ENCODE peak calls at places on chromosomes 3 and 15, in six cellular contexts. X is colonic mucosa, D is left ventricle myocardium inferior, O is tibial nerve, U is pancreas, R is IMR-90. F is an unnamed sample. For H3K4me1 and H3K27me3, the result is how much of the 10 kb centered on the place peaks cover.

GRCh38 chr3:29514170-29514569 is 233.3 kb downstream of the RBMS3 start:
- DNase-seq in X (no peak), D (no peak), O (no peak), U (no peak), R (no peak), F (no peak)

GRCh38 chr3:15601399-15602145 is at the start of the genes BTD and HACL1:
- DNase-seq in X (peak), D (peak), O (peak), U (peak), R (peak), F (peak)

GRCh38 chr3:42688016-42688415 is 2.7 kb downstream of the KLHL40 start:
- DNase-seq in X (no peak), D (peak), O (no peak), U (no peak), R (no peak), F (no peak)

GRCh38 chr15:40367673-40368611 is 9.9 kb downstream of the DISP2 start:
- DNase-seq in X (peak), D (peak), O (peak), U (peak), R (peak), F (peak)

GRCh38 chr3:170425491-170426239 is 7.0 kb downstream of the CLDN11 start:
- DNase-seq in X (no peak), D (no peak), O (no peak), U (no peak), R (no peak), F (no peak)

GRCh38 chr3:125154800-125155269 is 57.7 kb downstream of the SLC12A8 start:
- DNase-seq in X (peak), D (no peak), O (no peak), U (no peak), R (no peak), F (no peak)

GRCh38 chr3:50816896-50817295 is 142.2 kb downstream of the DOCK3 start:
- DNase-seq in X (no peak), D (no peak), O (no peak), U (no peak), R (no peak), F (no peak)

GRCh38 chr3:109369510-109369909 is 32.2 kb upstream of the DPPA4 start:
- DNase-seq in X (no peak), D (no peak), O (no peak), U (no peak), R (no peak), F (no peak)

GRCh38 chr3:141421186-141421585 is 52.9 kb downstream of the ZBTB38 start:
- DNase-seq in X (no peak), D (no peak), O (no peak), U (no peak), R (no peak), F (no peak)
- H3K27ac ChIP-seq in X (no peak), D (peak), O (peak), U (no peak), R (peak), F (peak)

DNA sequence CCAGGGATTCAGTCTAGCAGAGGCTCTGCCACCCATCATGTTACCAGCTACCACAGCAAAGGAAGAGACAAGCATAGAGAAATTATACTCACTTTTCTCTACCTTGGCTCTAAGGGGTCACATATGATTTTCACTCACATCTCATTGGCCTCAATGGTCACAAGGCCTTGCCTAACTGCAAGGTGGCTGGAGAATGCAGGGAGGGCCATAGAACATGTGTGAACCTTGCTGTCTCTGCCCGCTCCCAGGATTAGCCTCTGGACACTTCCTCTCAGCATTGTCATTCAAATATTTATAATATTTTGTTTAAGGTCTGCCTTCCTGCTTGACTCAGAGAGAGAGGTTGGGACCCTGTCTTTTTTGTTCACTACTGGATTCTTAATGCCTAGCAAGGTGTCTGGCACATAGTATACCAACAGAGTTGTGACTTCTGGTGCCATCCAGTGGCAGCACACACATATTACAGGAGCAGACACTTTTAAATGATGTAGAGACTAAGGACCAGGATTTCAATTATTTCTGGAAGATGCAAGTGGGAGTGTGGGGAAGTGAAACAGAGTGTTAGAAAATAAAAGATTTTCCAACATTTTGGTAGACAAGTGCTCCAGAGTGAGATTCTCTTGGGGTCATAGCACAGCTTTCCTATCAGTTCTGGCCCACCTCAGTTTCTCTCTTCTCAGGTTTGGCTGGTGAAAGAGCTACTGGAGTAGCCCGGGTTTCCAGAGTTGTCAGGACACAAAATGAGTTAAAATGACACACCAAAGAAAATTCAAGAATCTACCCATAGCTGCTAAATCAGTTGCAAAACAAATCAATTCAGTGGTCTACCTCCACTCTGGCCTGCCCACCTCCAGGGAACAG is 119.0 kb upstream of the RASGRP1 start:
- DNase-seq in X (peak), D (no peak), O (no peak), U (peak), R (peak), F (peak)
- H3K4me1 ChIP-seq in X (under half), D (under half), O (under half), U (under half), R (under half), F (under half)

GRCh38 chr3:133712017-133712416 is 34.2 kb upstream of the TF start:
- DNase-seq in X (no peak), D (no peak), O (no peak), U (no peak), R (no peak), F (no peak)
- H3K27me3 ChIP-seq in X (under half), D (under half), O (under half), U (under half), R (under half), F (under half)

GRCh38 chr3:13414040-13414729 is 5.9 kb downstream of the NUP210 start:
- DNase-seq in X (peak), D (peak), O (no peak), U (no peak), R (no peak), F (peak)

GRCh38 chr3:13419356-13420050 is 619 bp downstream of the NUP210 start:
- DNase-seq in X (no peak), D (peak), O (no peak), U (peak), R (no peak), F (peak)

GRCh38 chr3:13415236-13416001 is 4.7 kb downstream of the NUP210 start:
- DNase-seq in X (no peak), D (no peak), O (no peak), U (no peak), R (no peak), F (no peak)

GRCh38 chr3:13420051-13420816 is at the start of gene NUP210:
- DNase-seq in X (peak), D (peak), O (no peak), U (peak), R (no peak), F (peak)

GRCh38 chr3:13416002-13416793 is 3.9 kb downstream of the NUP210 start:
- DNase-seq in X (no peak), D (no peak), O (no peak), U (no peak), R (no peak), F (no peak)
- H3K27ac ChIP-seq in X (no peak), D (no peak), O (no peak), U (no peak), R (no peak), F (no peak)

DNA sequence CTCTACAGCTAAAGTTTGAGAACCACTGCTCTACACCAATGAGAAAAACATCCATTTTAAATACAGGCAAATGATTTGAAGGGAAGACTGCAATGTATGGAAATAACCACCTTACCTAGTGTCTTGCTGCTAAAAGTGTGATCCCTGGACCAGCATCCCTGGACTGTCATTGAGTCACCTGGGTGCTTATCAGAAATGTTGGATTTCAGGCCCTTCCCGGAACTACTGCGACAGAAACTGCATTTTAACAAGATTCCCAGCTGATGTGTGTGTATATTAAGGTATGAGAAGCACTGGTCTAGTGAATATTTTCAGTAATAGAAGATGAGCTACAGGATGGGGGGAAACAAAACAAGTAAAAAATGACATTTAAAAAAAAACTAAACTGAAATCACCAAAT is 324.1 kb downstream of the MECOM start:
- DNase-seq in X (no peak), D (no peak), O (no peak), U (no peak), R (no peak), F (no peak)
- H3K4me1 ChIP-seq in X (under half), D (under half), O (under half), U (under half), R (under half), F (under half)

F was measured in lung.